ENCODE peak calls at places on chromosomes 13 and 19, in five cellular contexts. I, Y, X, J and H are unnamed samples.

GRCh38 chr13:77213644-77214043 is 113.2 kb downstream of the MYCBP2 start:
- DNase-seq in Y (no peak), I (no peak), J (no peak), X (no peak), H (no peak)

GRCh38 chr19:33208904-33209843 is 15.0 kb downstream of the LRP3 start:
- DNase-seq in I (no peak), Y (no peak), J (no peak), X (no peak), H (no peak)

GRCh38 chr13:31200636-31200970 is 828 bp downstream of the B3GLCT start:
- DNase-seq in Y (peak; percentile 59), X (peak; percentile 35), J (peak; percentile 89), I (peak; percentile 55), H (peak; percentile 31)

GRCh38 chr19:29263305-29264080 is 50.5 kb upstream of the UQCRFS1 start:
- DNase-seq in I (peak; percentile 20), J (peak; percentile 90), Y (peak; percentile 38), X (no peak), H (peak; percentile 43)

GRCh38 chr13:53250272-53250875 is 221.8 kb downstream of the OLFM4 start:
- DNase-seq in I (no peak), Y (peak; percentile 64), J (no peak), X (peak; percentile 62), H (peak; percentile 1)

GRCh38 chr13:78138756-78139155 is 220.1 kb upstream of the EDNRB start:
- DNase-seq in X (no peak), Y (no peak), I (no peak), J (no peak), H (no peak)

GRCh38 chr19:43704002-43704705 is 11.7 kb upstream of the IRGC start:
- DNase-seq in I (no peak), Y (no peak), J (no peak), X (no peak), H (no peak)

GRCh38 chr19:7292950-7293794 is 1.0 kb downstream of the INSR start:
- DNase-seq in J (peak; percentile 91), X (peak; percentile 6), Y (peak; percentile 59), I (peak; percentile 40), H (no peak)

GRCh38 chr19:29393915-29394460 is 131.8 kb upstream of the VSTM2B start:
- DNase-seq in Y (no peak), X (no peak), J (no peak), I (no peak), H (no peak)

GRCh38 chr13:51396352-51396751 is 56.5 kb downstream of the INTS6 start:
- DNase-seq in J (no peak), X (no peak), I (no peak), Y (no peak), H (no peak)

GRCh38 chr19:56597696-56598095 is 2.6 kb downstream of the ZNF71 start:
- DNase-seq in X (no peak), Y (no peak), J (no peak), I (no peak), H (no peak)

GRCh38 chr19:35037716-35038622 is 3.6 kb upstream of the HPN start:
- DNase-seq in X (no peak), Y (peak; percentile 43), J (no peak), I (no peak), H (no peak)

GRCh38 chr13:23748591-23748990 is 140.6 kb downstream of the MIPEP start:
- DNase-seq in I (no peak), Y (no peak), J (no peak), X (no peak), H (no peak)

GRCh38 chr19:33998302-33998701 is 174.0 kb upstream of the LSM14A start:
- DNase-seq in Y (no peak), X (no peak), J (no peak), I (no peak), H (no peak)

GRCh38 chr13:108227651-108228272 is 9.6 kb downstream of the ABHD13 start:
- DNase-seq in J (no peak), Y (peak; percentile 21), I (no peak), X (no peak), H (no peak)

GRCh38 chr13:103335226-103335625 is 269.0 kb upstream of the SLC10A2 start:
- DNase-seq in X (no peak), J (no peak), Y (no peak), I (no peak), H (no peak)

GRCh38 chr19:12802267-12803106 is 618 bp downstream of the THSD8 start:
- DNase-seq in I (no peak), J (no peak), X (no peak), Y (no peak), H (no peak)

GRCh38 chr19:40717325-40717879 is 490 bp downstream of the ITPKC start:
- DNase-seq in X (peak; percentile 27), Y (peak; percentile 60), J (peak; percentile 92), I (no peak), H (no peak)
- TF ChIP-seq POLR2A in X (no peak), Y (no peak), J (no peak), I (no peak), H (no peak)

GRCh38 chr19:18685597-18686164 is 2.2 kb downstream of the CRTC1 start:
- DNase-seq in X (no peak), J (no peak), Y (no peak), I (no peak), H (no peak)

GRCh38 chr19:18682807-18683108 is 722 bp upstream of the CRTC1 start:
- DNase-seq in X (no peak), J (no peak), I (no peak), Y (no peak), H (no peak)

GRCh38 chr19:18683955-18684641 is 618 bp downstream of the CRTC1 start:
- DNase-seq in I (no peak), Y (no peak), X (no peak), J (no peak), H (no peak)

GRCh38 chr19:18684642-18684993 is 1.1 kb downstream of the CRTC1 start:
- DNase-seq in Y (no peak), X (no peak), J (no peak), I (no peak), H (no peak)

GRCh38 chr19:18683109-18683954 is at the start of gene CRTC1:
- DNase-seq in J (peak; percentile 97), Y (peak; percentile 89), X (peak; percentile 77), I (peak; percentile 93), H (peak; percentile 98)
- TF ChIP-seq POLR2A in J (no peak), Y (peak; percentile 61), X (peak; percentile 43), I (peak; percentile 85), H (peak; percentile 69)

GRCh38 chr19:2228157-2229030 is 7.7 kb downstream of the PLEKHJ1 start:
- DNase-seq in X (no peak), I (no peak), Y (no peak), J (no peak), H (no peak)
- TF ChIP-seq POLR2A in X (no peak), I (no peak), Y (no peak), J (no peak), H (no peak)

GRCh38 chr19:47699360-47699917 is 13.8 kb upstream of the EHD2 start:
- DNase-seq in J (no peak), I (peak; percentile 56), X (no peak), Y (peak; percentile 51), H (peak; percentile 68)

GRCh38 chr19:47696635-47697034 is 16.6 kb upstream of the EHD2 start:
- DNase-seq in Y (no peak), X (no peak), J (no peak), I (no peak), H (no peak)

GRCh38 chr19:47698631-47699359 is 14.4 kb upstream of the EHD2 start:
- DNase-seq in J (no peak), I (no peak), X (no peak), Y (no peak), H (no peak)

GRCh38 chr19:47695533-47696262 is 17.5 kb upstream of the EHD2 start:
- DNase-seq in J (no peak), X (no peak), I (no peak), Y (no peak), H (no peak)

DNA sequence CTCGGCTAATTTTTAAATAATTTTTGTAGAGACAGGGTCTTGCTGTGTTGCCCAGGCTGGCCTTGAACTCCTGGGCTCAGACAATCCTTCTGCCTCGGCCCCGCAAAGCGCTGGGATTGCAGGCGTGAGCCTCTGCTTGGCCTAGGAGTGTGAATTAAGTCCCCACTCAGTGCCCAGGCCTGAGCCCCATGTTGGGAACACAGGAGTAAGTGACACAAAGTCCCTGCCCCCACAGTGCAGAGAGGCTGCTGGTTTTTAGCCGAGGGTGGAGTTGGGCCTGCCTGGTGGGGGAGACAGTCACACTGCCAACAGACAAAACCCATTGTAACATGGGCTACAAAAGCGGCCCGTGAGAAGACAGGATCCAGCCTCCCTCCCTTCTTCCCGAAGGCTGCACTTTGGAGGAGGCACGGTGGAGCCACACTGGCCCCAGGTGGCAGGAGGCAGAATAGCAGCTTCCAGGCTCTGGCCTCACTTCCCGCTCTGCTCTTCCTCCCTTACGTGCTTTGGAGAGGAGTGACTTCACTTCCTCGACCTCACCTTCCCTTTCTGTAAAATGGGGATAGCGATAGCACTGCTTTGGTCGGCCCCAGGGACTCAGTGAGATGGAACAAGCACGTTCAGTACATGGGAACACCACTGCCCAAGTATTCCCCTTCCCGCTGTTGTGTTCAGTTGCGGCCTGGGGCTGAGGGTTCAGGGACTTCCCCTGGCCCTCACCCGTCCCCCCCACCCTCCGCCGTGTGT is 15.2 kb upstream of the EHD2 start:
- DNase-seq in I (peak; percentile 86), Y (peak; percentile 74), X (peak; percentile 73), J (peak; percentile 94), H (peak; percentile 80)
- TF ChIP-seq POLR2A in I (no peak), Y (no peak), X (no peak), J (no peak), H (no peak)

GRCh38 chr19:48645652-48646191 is at the start of gene CA11:
- DNase-seq in J (no peak), I (no peak), Y (no peak), X (no peak), H (no peak)
- TF ChIP-seq POLR2A in J (no peak), I (no peak), Y (no peak), X (no peak), H (no peak)

GRCh38 chr13:35514801-35515502 is 38.5 kb upstream of the MAB21L1 start:
- DNase-seq in I (no peak), Y (no peak), J (no peak), X (no peak), H (no peak)
- TF ChIP-seq POLR2A in I (no peak), Y (no peak), J (no peak), X (no peak), H (no peak)